ENCODE peak calls at places on chromosomes 4 and X, in six cellular contexts. J is GM12865, Y is epithelial cell of esophagus, P is ovary, Q is WTC11, L is mammary epithelial cell. Z is an unnamed sample.

GRCh38 chr4:186039697-186040096 is 29.3 kb upstream of the TLR3 start:
- DNase-seq in P (no peak), Y (peak), J (no peak), L (no peak), Q (no peak), Z (no peak)

GRCh38 chr4:121062466-121062975 is 9.8 kb downstream of the NDNF start:
- DNase-seq in Y (no peak), J (no peak), L (no peak), Q (no peak), P (no peak), Z (no peak)

GRCh38 chr4:8651661-8652180 is 59.2 kb downstream of the CPZ start:
- DNase-seq in P (no peak), Y (no peak), Q (no peak), L (no peak), J (no peak), Z (no peak)

GRCh38 chrX:134801267-134801666 is 143.0 kb upstream of the PLAC1 start:
- DNase-seq in L (no peak), P (no peak), J (no peak), Q (no peak), Y (peak), Z (no peak)

GRCh38 chr4:5773271-5773555 is 62.2 kb downstream of the EVC start:
- DNase-seq in L (peak), Y (peak), Q (no peak), J (no peak), P (no peak), Z (no peak)

GRCh38 chr4:22986881-22987280 is 294.1 kb downstream of the GBA3 start:
- DNase-seq in Y (no peak), J (no peak), L (no peak), Q (no peak), P (no peak), Z (no peak)

GRCh38 chr4:17060230-17060629 is 161.8 kb upstream of the LDB2 start:
- DNase-seq in L (no peak), J (no peak), Y (peak), Q (no peak), P (no peak), Z (no peak)

GRCh38 chr4:26122690-26123089 is 198.1 kb upstream of the RBPJ start:
- DNase-seq in P (no peak), Y (no peak), L (no peak), Q (no peak), J (no peak), Z (no peak)

GRCh38 chrX:135973025-135973547 is 702 bp downstream of the MMGT1 start:
- DNase-seq in L (peak), Y (peak), J (peak), P (peak), Q (no peak), Z (no peak)

GRCh38 chrX:129647588-129648410 is 7.0 kb downstream of the APLN start:
- DNase-seq in Q (no peak), J (no peak), Y (no peak), P (no peak), L (no peak), Z (no peak)

GRCh38 chr4:1640110-1640509 is 44.0 kb downstream of the FAM53A start:
- DNase-seq in P (no peak), L (no peak), Q (no peak), Y (no peak), J (no peak), Z (no peak)

GRCh38 chr4:184719407-184719806 is 14.5 kb downstream of the CENPU start:
- DNase-seq in P (no peak), Y (no peak), L (no peak), J (no peak), Q (no peak), Z (no peak)

GRCh38 chr4:66430856-66431255 is 760.6 kb upstream of the EPHA5 start:
- DNase-seq in Y (peak), Q (no peak), P (no peak), L (no peak), J (no peak), Z (no peak)

GRCh38 chr4:184330008-184330400 is 112.3 kb upstream of the ENPP6 start:
- DNase-seq in Q (no peak), Y (peak), J (peak), P (no peak), L (peak), Z (no peak)

GRCh38 chr4:7423801-7424552 is 10.8 kb downstream of the PSAPL1 start:
- DNase-seq in P (peak), L (no peak), Y (no peak), J (no peak), Q (no peak), Z (no peak)

GRCh38 chr4:82371398-82371972 is 2.3 kb downstream of the HNRNPD start:
- DNase-seq in P (no peak), Y (peak), L (peak), J (no peak), Q (no peak), Z (no peak)

GRCh38 chr4:89024051-89024675 is 32.8 kb downstream of the FAM13A start:
- DNase-seq in Q (no peak), L (peak), Y (peak), P (peak), J (peak), Z (peak)

GRCh38 chr4:154049457-154050181 is 260.7 kb upstream of the SFRP2 start:
- DNase-seq in Q (peak), Y (peak), J (no peak), P (no peak), L (peak), Z (peak)

GRCh38 chrX:15702488-15703371 is 35.3 kb upstream of the CA5B start:
- DNase-seq in P (no peak), Y (no peak), L (no peak), J (no peak), Q (no peak), Z (no peak)

GRCh38 chrX:68433155-68433980 is at the start of gene OPHN1:
- DNase-seq in Y (peak), J (peak), P (peak), Q (peak), L (peak), Z (peak)

GRCh38 chrX:30570505-30570904 is 7.1 kb downstream of the TASL start:
- DNase-seq in Y (peak), J (peak), L (no peak), Q (no peak), P (no peak), Z (no peak)

GRCh38 chr4:55021214-55021613 is 104.2 kb downstream of the KDR start:
- DNase-seq in Y (no peak), J (no peak), L (no peak), P (no peak), Q (no peak), Z (no peak)

GRCh38 chr4:82124365-82124764 is 249.4 kb downstream of the HNRNPD start:
- DNase-seq in Y (peak), P (no peak), L (peak), Q (no peak), J (no peak), Z (no peak)

GRCh38 chrX:95893632-95894031 is 791.0 kb upstream of the DIAPH2 start:
- DNase-seq in P (no peak), L (no peak), Y (no peak), J (no peak), Q (no peak), Z (no peak)

GRCh38 chr4:183968931-183969330 is 63.8 kb downstream of the STOX2 start:
- DNase-seq in P (no peak), Q (no peak), Y (no peak), L (no peak), J (no peak), Z (no peak)

GRCh38 chrX:10112510-10112909 is 44.3 kb upstream of the CLCN4 start:
- DNase-seq in L (no peak), P (no peak), J (peak), Y (no peak), Q (no peak), Z (no peak)

GRCh38 chrX:129790808-129791207 is 11.1 kb downstream of the SASH3 start:
- DNase-seq in L (no peak), Q (no peak), J (no peak), P (no peak), Y (no peak), Z (no peak)

GRCh38 chr4:174396599-174396998 is 112.9 kb downstream of the CEP44 start:
- DNase-seq in L (no peak), Q (no peak), Y (no peak), J (no peak), P (no peak), Z (no peak)

GRCh38 chr4:112967109-112967508 is 82.3 kb upstream of the ANK2 start:
- DNase-seq in Q (no peak), L (no peak), Y (no peak), P (no peak), J (no peak), Z (no peak)

GRCh38 chr4:65951177-65951576 is 280.9 kb upstream of the EPHA5 start:
- DNase-seq in L (no peak), Q (no peak), P (no peak), Y (no peak), J (no peak), Z (no peak)

GRCh38 chr4:77110707-77111106 is 34.9 kb upstream of the CCNI start:
- DNase-seq in P (no peak), Q (no peak), J (no peak), Y (peak), L (peak), Z (no peak)

GRCh38 chrX:116246261-116246660 is 75.7 kb downstream of the AGTR2 start:
- DNase-seq in P (no peak), J (no peak), L (peak), Y (peak), Q (no peak), Z (no peak)

GRCh38 chr4:55475394-55476243 is 71.1 kb downstream of the CLOCK start:
- DNase-seq in Q (no peak), P (no peak), L (peak), Y (peak), J (peak), Z (no peak)

GRCh38 chrX:71128166-71128833 is 9.9 kb downstream of the MED12 start:
- DNase-seq in J (no peak), P (no peak), Y (no peak), L (no peak), Q (no peak), Z (no peak)

GRCh38 chrX:153689654-153690465 is 2.1 kb downstream of the SLC6A8 start:
- DNase-seq in L (peak), J (no peak), Y (peak), Q (peak), P (no peak), Z (no peak)

GRCh38 chrX:15750611-15751159 is 12.6 kb downstream of the CA5B start:
- DNase-seq in Q (no peak), Y (no peak), J (no peak), L (no peak), P (no peak), Z (no peak)

GRCh38 chrX:46686003-46686645 is 72.8 kb downstream of the SLC9A7 start:
- DNase-seq in Q (peak), Y (peak), P (no peak), J (peak), L (peak), Z (peak)

GRCh38 chr4:155822572-155822971 is 43.5 kb downstream of the ASIC5 start:
- DNase-seq in Q (no peak), P (no peak), L (no peak), Y (peak), J (peak), Z (no peak)

DNA sequence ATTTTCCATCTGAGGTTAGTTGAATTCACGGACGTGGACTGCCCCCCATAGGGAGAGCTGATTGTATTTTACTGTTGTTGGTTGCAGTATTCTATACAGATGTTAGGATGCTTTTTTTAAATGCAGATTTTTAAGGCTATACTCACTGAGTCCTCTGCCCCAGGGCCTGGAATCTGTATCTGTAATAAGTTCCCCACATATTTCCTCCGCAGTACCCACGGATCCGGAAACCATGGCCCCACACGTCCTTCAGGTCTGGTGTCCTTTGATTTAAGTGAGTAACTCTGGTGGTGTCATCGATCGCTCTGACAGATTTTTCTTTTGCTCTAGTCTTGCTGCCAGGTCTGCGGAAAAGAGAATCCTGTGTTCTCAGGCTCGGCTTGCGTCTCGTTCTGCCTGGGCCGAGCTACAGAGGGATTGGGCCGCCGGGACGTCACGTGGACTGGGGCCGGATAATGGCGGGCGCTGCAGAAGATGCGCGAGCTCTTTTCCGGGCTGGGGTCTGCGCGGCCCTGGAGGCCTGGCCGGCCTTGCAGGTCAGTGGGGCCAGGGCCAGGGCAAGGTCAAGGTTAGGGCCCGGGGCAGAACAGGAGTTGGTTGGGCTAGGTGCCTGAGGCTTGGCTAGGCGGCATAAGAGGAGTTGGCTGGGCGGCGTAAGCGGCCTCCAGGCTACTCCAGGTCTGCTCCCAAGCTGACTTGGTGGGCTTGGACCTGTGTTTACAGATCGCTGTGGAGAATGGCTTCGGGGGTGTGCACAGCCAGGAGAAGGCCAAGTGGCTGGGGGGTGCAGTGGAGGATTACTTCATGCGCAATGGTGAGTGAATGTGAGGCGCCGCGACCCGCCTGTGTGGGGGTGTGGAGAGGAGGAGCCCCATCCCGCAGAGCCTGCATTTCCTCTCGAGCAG is at the start of gene TSR2:
- DNase-seq in Y (peak), Q (peak), P (peak), J (peak), L (peak), Z (peak)
- TF ChIP-seq CTCF in Y (no peak), Q (no peak), P (no peak), J (no peak), L (peak), Z (no peak)

GRCh38 chr4:3868146-3868840 is 102.1 kb downstream of the ADRA2C start:
- DNase-seq in P (no peak), J (no peak), L (no peak), Y (no peak), Q (peak), Z (peak)

GRCh38 chr4:3869661-3870566 is 103.7 kb downstream of the ADRA2C start:
- DNase-seq in P (no peak), J (no peak), Q (peak), L (no peak), Y (no peak), Z (no peak)

GRCh38 chr4:3870567-3870962 is 104.4 kb downstream of the ADRA2C start:
- DNase-seq in Q (no peak), L (no peak), Y (no peak), P (no peak), J (no peak), Z (no peak)

GRCh38 chr4:3867403-3868100 is 101.4 kb downstream of the ADRA2C start:
- DNase-seq in L (no peak), Q (no peak), P (no peak), J (no peak), Y (no peak), Z (no peak)

GRCh38 chr4:3868841-3869572 is 102.8 kb downstream of the ADRA2C start:
- DNase-seq in P (no peak), L (no peak), Y (no peak), Q (no peak), J (no peak), Z (no peak)
- TF ChIP-seq CTCF in P (no peak), L (no peak), Y (no peak), Q (no peak), J (no peak), Z (no peak)

DNA sequence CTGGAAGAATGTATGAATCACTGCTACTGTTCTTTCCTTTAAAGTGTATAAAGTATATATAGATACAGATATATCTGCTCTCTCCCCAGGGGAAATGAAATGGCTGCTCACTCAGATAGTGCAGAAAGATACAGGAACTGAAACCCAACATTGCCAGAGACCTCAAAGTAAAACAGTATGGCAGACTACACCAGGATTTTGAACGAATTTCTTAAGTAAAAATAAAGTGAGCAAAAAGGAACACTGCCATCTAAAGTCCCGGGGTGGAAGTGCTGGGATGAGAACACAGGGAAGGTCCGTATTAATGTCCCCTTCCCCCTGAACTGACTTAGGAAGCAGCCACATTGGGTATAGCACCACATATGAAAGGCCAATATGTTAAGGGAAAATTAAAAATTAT is 93.4 kb downstream of the TMA16 start:
- DNase-seq in Y (peak), L (no peak), J (peak), P (no peak), Q (peak), Z (peak)
- TF ChIP-seq CTCF in Y (no peak), L (peak), J (peak), P (no peak), Q (no peak), Z (peak)

GRCh38 chr4:189278559-189279165 is 662.0 kb upstream of the FRG1 start:
- DNase-seq in J (no peak), P (no peak), Y (no peak), Q (no peak), L (no peak), Z (no peak)

GRCh38 chr4:189279188-189279587 is 661.5 kb upstream of the FRG1 start:
- DNase-seq in L (no peak), Q (no peak), Y (no peak), J (no peak), P (no peak), Z (no peak)
- TF ChIP-seq CTCF in L (no peak), Q (no peak), Y (no peak), J (no peak), P (no peak), Z (no peak)

GRCh38 chrX:80229626-80230025 is 190.6 kb upstream of the TENT5D start:
- DNase-seq in P (no peak), Q (no peak), L (no peak), J (no peak), Y (no peak), Z (no peak)

DNA sequence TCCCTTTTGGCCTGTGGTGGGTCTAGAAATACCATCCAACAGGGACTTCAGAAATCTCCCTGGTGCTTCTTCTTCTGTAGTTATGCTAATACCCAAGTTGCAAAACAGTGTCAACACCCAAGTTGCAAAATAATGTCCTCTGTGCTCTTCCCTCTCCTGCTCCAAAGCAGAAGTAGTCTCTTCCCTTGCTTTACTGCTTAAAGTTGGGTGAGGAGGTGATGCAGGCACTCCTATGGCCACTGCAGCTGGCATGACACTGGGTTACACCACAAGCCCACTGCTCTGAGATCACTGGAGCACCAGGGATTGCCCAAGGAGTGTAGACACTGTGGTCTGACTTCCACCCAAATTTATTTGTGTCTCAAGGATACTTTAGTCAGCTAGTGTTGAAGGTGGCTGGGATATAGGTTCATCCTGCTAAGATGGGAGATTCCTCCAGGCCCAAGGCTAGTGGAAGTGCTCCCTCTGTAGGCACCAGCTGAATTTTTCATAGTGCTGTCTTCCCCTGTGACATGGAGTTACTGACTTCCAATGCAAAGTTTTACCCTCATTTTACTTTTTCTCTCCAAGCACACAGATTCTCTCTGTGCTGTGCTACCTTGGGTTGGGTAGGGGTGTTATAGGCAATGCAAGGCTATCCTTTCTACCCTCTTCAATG is 196.2 kb upstream of the TENT5D start:
- DNase-seq in Q (peak), P (no peak), L (no peak), J (no peak), Y (peak), Z (no peak)
- TF ChIP-seq CTCF in Q (no peak), P (no peak), L (peak), J (no peak), Y (no peak), Z (no peak)

Z was measured in nephron progenitor cell.